ENCODE peak calls at places on chromosomes 12 and 14, in four cellular contexts. One of them, this sample, is unnamed.

GRCh38 chr12:6345319-6346071 is 3.6 kb upstream of the TNFRSF1A start:
- DNase-seq in K562: peak
- DNase-seq in HepG2: peak
- DNase-seq in GM12878: no peak
- DNase-seq in this sample: no peak

GRCh38 chr12:87406926-87407325 is 622.3 kb downstream of the C12orf50 start:
- DNase-seq in K562: no peak
- DNase-seq in HepG2: no peak
- DNase-seq in GM12878: no peak
- DNase-seq in this sample: no peak

GRCh38 chr14:90785474-90785873 is 30.8 kb downstream of the TTC7B start:
- DNase-seq in K562: no peak
- DNase-seq in HepG2: no peak
- DNase-seq in GM12878: no peak
- DNase-seq in this sample: peak

GRCh38 chr12:12226187-12226586 is 40.7 kb downstream of the LRP6 start:
- DNase-seq in K562: no peak
- DNase-seq in HepG2: no peak
- DNase-seq in GM12878: no peak
- DNase-seq in this sample: no peak

GRCh38 chr12:96034631-96035282 is 630 bp downstream of the LTA4H start:
- DNase-seq in K562: peak
- DNase-seq in HepG2: peak
- DNase-seq in GM12878: no peak
- DNase-seq in this sample: no peak

GRCh38 chr14:67137744-67138371 is 51.4 kb upstream of the GARIN2 start:
- DNase-seq in K562: no peak
- DNase-seq in HepG2: no peak
- DNase-seq in GM12878: no peak
- DNase-seq in this sample: no peak

GRCh38 chr14:29191092-29191491 is 424.5 kb downstream of the FOXG1 start:
- DNase-seq in K562: no peak
- DNase-seq in HepG2: no peak
- DNase-seq in GM12878: no peak
- DNase-seq in this sample: no peak

GRCh38 chr12:112904571-112904970 is 2.2 kb upstream of the OAS1 start:
- DNase-seq in K562: no peak
- DNase-seq in HepG2: no peak
- DNase-seq in GM12878: no peak
- DNase-seq in this sample: no peak

GRCh38 chr12:44873898-44874297 is 2.2 kb downstream of the NELL2 start:
- DNase-seq in K562: peak
- DNase-seq in HepG2: no peak
- DNase-seq in GM12878: no peak
- DNase-seq in this sample: no peak

GRCh38 chr12:103169-103981 is 36.8 kb downstream of the IQSEC3 start:
- DNase-seq in K562: peak
- DNase-seq in HepG2: no peak
- DNase-seq in GM12878: no peak
- DNase-seq in this sample: peak

GRCh38 chr14:81529391-81529790 is 4.3 kb downstream of the SEL1L start:
- DNase-seq in K562: no peak
- DNase-seq in HepG2: no peak
- DNase-seq in GM12878: no peak
- DNase-seq in this sample: no peak

GRCh38 chr14:74962493-74962892 is 7.1 kb upstream of the PGF start:
- DNase-seq in K562: no peak
- DNase-seq in HepG2: no peak
- DNase-seq in GM12878: no peak
- DNase-seq in this sample: no peak

GRCh38 chr12:49917126-49917787 is 13.6 kb upstream of the FAIM2 start:
- DNase-seq in K562: no peak
- DNase-seq in HepG2: no peak
- DNase-seq in GM12878: no peak
- DNase-seq in this sample: no peak

GRCh38 chr14:101229666-101230065 is 326.1 kb upstream of the RTL1 start:
- DNase-seq in K562: peak
- DNase-seq in HepG2: no peak
- DNase-seq in GM12878: no peak
- DNase-seq in this sample: no peak

GRCh38 chr12:49825360-49825970 is 2.7 kb downstream of the NCKAP5L start:
- DNase-seq in K562: no peak
- DNase-seq in HepG2: no peak
- DNase-seq in GM12878: no peak
- DNase-seq in this sample: no peak

GRCh38 chr12:56107242-56107641 is 2.9 kb downstream of the PA2G4 start:
- DNase-seq in K562: peak
- DNase-seq in HepG2: no peak
- DNase-seq in GM12878: no peak
- DNase-seq in this sample: no peak

GRCh38 chr12:99918003-99918402 is 66.7 kb downstream of the ANKS1B start:
- DNase-seq in K562: no peak
- DNase-seq in HepG2: no peak
- DNase-seq in GM12878: no peak
- DNase-seq in this sample: no peak

GRCh38 chr12:115657081-115658013 is 620.1 kb downstream of the MED13L start:
- DNase-seq in K562: no peak
- DNase-seq in HepG2: no peak
- DNase-seq in GM12878: no peak
- DNase-seq in this sample: no peak

GRCh38 chr12:42421844-42422779 is 96.1 kb downstream of the PPHLN1 start:
- DNase-seq in K562: peak
- DNase-seq in HepG2: no peak
- DNase-seq in GM12878: peak
- DNase-seq in this sample: no peak
- TF ChIP-seq ETV6 in K562: no peak
- TF ChIP-seq ETV6 in HepG2: no peak
- TF ChIP-seq ETV6 in GM12878: no peak
- TF ChIP-seq ETV6 in this sample: no peak

GRCh38 chr12:58833844-58834243 is 86.5 kb downstream of the LRIG3 start:
- DNase-seq in K562: no peak
- DNase-seq in HepG2: no peak
- DNase-seq in GM12878: no peak
- DNase-seq in this sample: no peak
- TF ChIP-seq CTCF in K562: no peak
- TF ChIP-seq CTCF in HepG2: no peak
- TF ChIP-seq CTCF in GM12878: peak
- TF ChIP-seq CTCF in this sample: no peak

GRCh38 chr14:55097894-55098560 is 31.0 kb upstream of the LGALS3 start:
- DNase-seq in K562: no peak
- DNase-seq in HepG2: no peak
- DNase-seq in GM12878: peak
- DNase-seq in this sample: no peak
- TF ChIP-seq SP1 in K562: no peak
- TF ChIP-seq SP1 in HepG2: no peak
- TF ChIP-seq SP1 in GM12878: no peak
- TF ChIP-seq SP1 in this sample: no peak

DNA sequence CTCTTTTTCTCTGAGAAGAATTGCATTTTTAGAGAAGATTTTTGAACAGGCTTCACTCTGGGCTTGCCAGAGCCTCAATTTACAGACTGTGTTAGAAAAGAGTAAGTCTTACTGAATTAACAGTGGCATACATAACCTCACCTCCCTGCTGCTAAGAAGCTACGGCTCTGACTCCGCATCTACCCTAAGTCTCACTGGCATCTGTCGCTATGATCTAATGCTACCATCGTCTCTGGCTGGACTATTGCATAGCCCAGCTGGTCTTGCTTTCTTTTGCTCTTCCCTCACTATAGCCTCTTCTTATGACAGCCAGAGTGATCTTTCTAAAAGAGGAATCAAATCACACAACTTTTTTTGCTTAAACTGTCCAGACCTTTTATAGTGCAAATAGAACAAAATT is 81.0 kb downstream of the SLC24A4 start:
- DNase-seq in K562: no peak
- DNase-seq in HepG2: no peak
- DNase-seq in GM12878: no peak
- DNase-seq in this sample: no peak
- TF ChIP-seq ETV6 in K562: no peak
- TF ChIP-seq ETV6 in HepG2: no peak
- TF ChIP-seq ETV6 in GM12878: no peak
- TF ChIP-seq ETV6 in this sample: no peak